ENCODE peak calls at places on chromosomes 3 and 15, in four cellular contexts. N, M, Z and T are unnamed samples.

GRCh38 chr3:153079386-153079785 is 82.6 kb upstream of the RAP2B start:
- DNase-seq in N (no peak), M (no peak), Z (no peak), T (no peak)

GRCh38 chr3:123006587-123006986 is 21.0 kb downstream of the SEMA5B start:
- DNase-seq in N (no peak), M (no peak), Z (no peak), T (no peak)

GRCh38 chr3:54120657-54121403 is 1.5 kb upstream of the CACNA2D3 start:
- DNase-seq in N (peak; percentile 73), M (no peak), Z (peak; percentile 49), T (no peak)

GRCh38 chr3:185744997-185745843 is 79.6 kb downstream of the IGF2BP2 start:
- DNase-seq in N (no peak), M (peak; percentile 39), Z (no peak), T (peak; percentile 17)

GRCh38 chr3:169669816-169670215 is 6.3 kb upstream of the MECOM start:
- DNase-seq in N (no peak), M (no peak), Z (no peak), T (no peak)

GRCh38 chr3:129441215-129441614 is 1.2 kb downstream of the IFT122 start:
- DNase-seq in N (no peak), M (no peak), Z (no peak), T (no peak)

GRCh38 chr15:71683401-71684274 is 126.7 kb upstream of the NR2E3 start:
- DNase-seq in N (no peak), M (no peak), Z (no peak), T (no peak)

GRCh38 chr3:190443257-190443656 is 6.4 kb downstream of the TMEM207 start:
- DNase-seq in N (no peak), M (peak; percentile 13), Z (no peak), T (no peak)

GRCh38 chr15:71443538-71443937 is 328.3 kb downstream of the THSD4 start:
- DNase-seq in N (peak; percentile 79), M (peak; percentile 23), Z (peak; percentile 42), T (no peak)

GRCh38 chr3:165835431-165835830 is 1.8 kb downstream of the BCHE start:
- DNase-seq in N (no peak), M (no peak), Z (no peak), T (no peak)

GRCh38 chr3:194573680-194574437 is 59.4 kb downstream of the TMEM44 start:
- DNase-seq in N (peak; percentile 48), M (peak; percentile 48), Z (peak; percentile 66), T (no peak)

GRCh38 chr3:154349223-154349622 is 24.9 kb upstream of the DHX36 start:
- DNase-seq in N (no peak), M (no peak), Z (no peak), T (no peak)

GRCh38 chr15:48354694-48355303 is 23.6 kb downstream of the DUT start:
- DNase-seq in N (no peak), M (peak; percentile 12), Z (no peak), T (no peak)

GRCh38 chr3:62374375-62374876 is 1.1 kb upstream of the FEZF2 start:
- DNase-seq in N (no peak), M (no peak), Z (peak; percentile 27), T (no peak)

GRCh38 chr3:172859035-172859434 is 108.5 kb downstream of the ECT2 start:
- DNase-seq in N (no peak), M (no peak), Z (no peak), T (no peak)

GRCh38 chr3:172853005-172853404 is 102.5 kb downstream of the ECT2 start:
- DNase-seq in N (no peak), M (no peak), Z (no peak), T (no peak)

GRCh38 chr3:172853911-172854648 is 103.6 kb downstream of the ECT2 start:
- DNase-seq in N (no peak), M (no peak), Z (no peak), T (no peak)

DNA sequence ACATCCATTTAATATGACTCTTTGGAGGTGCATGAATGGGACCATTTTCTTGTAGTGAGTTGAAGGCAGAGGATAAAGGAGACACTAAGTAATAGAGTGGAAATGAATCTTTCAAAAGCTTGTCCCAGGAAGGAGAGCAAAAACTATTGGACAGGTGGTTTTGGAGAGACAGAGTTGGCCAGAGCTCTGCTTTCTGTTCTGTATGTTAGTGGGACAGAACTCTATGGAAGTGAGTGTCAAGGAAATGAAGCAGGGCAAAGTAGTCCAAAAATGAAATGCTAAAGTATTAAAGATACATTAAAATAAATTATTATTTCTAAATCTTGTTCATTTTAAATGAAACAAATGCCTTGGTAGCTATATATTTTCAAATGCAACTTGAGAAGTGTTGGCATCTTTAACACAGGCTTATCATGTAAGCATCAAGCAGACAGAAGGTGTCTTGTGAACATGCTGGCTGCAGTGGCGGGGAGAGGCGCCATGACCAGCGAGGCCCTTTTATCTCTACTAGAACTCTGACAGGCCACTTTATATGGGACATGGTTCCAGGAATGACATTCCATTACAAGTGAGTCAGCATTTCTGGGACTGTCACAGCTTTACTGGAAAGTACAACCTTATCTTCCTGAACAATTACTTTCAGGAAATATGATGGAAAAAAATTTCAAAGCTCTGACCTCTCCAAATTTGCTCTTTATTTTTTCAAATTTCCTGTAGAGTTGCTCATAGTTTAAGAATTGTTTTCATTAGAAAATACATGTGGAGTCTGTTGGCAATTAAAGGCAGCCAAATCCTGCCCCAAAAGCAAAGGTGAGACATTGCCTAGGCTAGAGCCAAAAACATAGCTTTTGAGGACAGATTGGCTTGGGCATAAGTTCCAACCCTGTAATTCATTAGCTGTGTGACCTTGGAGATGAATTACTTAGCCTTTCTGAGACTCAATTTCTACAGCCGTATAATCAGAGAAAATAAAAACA is 106.5 kb downstream of the ECT2 start:
- DNase-seq in N (no peak), M (peak; percentile 40), Z (no peak), T (no peak)
- TF ChIP-seq MAX in N (no peak), M (no peak), Z (no peak), T (no peak)

DNA sequence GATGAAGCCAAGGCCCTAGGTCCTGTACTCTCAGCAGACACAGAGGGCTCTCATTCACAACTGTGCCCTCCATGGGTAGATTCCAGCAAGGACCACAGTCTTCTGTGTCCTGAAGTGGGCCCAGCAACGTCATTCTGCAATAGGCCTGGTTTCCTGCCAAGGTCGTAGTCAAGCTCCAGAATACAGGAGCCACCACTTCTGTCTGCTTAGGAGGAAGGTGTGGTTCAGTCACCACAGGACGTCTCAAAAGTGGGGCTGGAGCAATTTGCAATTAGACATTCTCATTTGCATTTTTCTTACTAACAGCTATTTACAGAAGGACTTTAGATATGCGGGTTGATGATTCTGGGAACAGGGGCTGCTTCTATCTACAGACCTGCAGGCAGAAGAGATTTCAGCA is 58.7 kb upstream of the MYRIP start:
- DNase-seq in N (no peak), M (no peak), Z (no peak), T (no peak)
- TF ChIP-seq TAF1 in N (no peak), M (no peak), Z (no peak), T (no peak)

GRCh38 chr3:106172780-106173179 is 304.0 kb upstream of the CBLB start:
- DNase-seq in N (no peak), M (no peak), Z (no peak), T (peak; percentile 62)

DNA sequence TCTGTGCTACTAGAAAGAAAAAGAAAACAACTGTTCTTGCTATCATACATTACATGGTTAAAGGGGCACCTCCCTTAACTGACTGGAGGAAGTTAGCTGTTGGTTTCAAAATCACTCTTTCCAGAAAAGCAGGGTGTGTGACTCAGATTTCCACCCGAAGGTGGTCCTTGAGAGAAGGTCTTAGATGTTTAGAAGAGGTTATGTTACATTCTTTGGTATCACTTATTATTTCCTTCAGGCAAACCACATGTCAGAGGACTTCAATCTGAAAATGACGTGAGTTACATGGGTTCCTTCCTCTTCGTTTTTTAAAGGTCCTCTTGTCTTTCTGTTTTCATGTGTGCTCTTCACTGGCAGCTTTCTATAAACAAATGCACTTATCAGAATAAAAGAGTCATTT is 307.9 kb upstream of the CBLB start:
- DNase-seq in N (no peak), M (no peak), Z (no peak), T (peak; percentile 88)
- TF ChIP-seq MAX in N (no peak), M (no peak), Z (no peak), T (no peak)

GRCh38 chr3:160090653-160091052 is 102.0 kb downstream of the IL12A start:
- DNase-seq in N (no peak), M (no peak), Z (no peak), T (no peak)
- TF ChIP-seq TAF1 in N (no peak), M (no peak), Z (no peak), T (no peak)